ENCODE peak calls at places on chromosomes 11 and 22, in five cellular contexts. D is NCI-H460, Z is SJSA1, A is astrocyte of the cerebellum, J is mucosa of descending colon. L is an unnamed sample.

GRCh38 chr11:26976389-26976788 is 17.5 kb upstream of the FIBIN start:
- DNase-seq in D (no peak), Z (peak; percentile 71), A (peak; percentile 63), J (no peak), L (no peak)

GRCh38 chr22:31377609-31378008 is 21.8 kb upstream of the DRG1 start:
- DNase-seq in D (no peak), Z (no peak), A (no peak), J (no peak), L (no peak)

GRCh38 chr22:19086417-19086816 is 35.8 kb downstream of the DGCR2 start:
- DNase-seq in D (no peak), Z (no peak), A (no peak), J (no peak), L (no peak)

GRCh38 chr11:18780896-18781295 is 10.7 kb downstream of the PTPN5 start:
- DNase-seq in D (no peak), Z (no peak), A (no peak), J (no peak), L (no peak)

GRCh38 chr11:2366271-2366670 is 10.8 kb upstream of the CD81 start:
- DNase-seq in D (no peak), Z (no peak), A (no peak), J (no peak), L (peak; percentile 62)

GRCh38 chr22:32322986-32323385 is 34.7 kb upstream of the RFPL3 start:
- DNase-seq in D (no peak), Z (peak; percentile 18), A (no peak), J (no peak), L (no peak)

GRCh38 chr11:502288-503178 is 4.5 kb downstream of the RNH1 start:
- DNase-seq in D (no peak), Z (no peak), A (no peak), J (peak; percentile 36), L (no peak)

GRCh38 chr11:120172921-120173705 is 35.2 kb upstream of the TRIM29 start:
- DNase-seq in D (no peak), Z (no peak), A (no peak), J (no peak), L (no peak)

GRCh38 chr22:32396746-32397145 is 15.3 kb downstream of the RTCB start:
- DNase-seq in D (no peak), Z (no peak), A (no peak), J (no peak), L (no peak)

GRCh38 chr11:26276798-26277424 is 55.0 kb upstream of the ANO3 start:
- DNase-seq in D (peak; percentile 47), Z (peak; percentile 41), A (peak; percentile 45), J (peak; percentile 22), L (no peak)

GRCh38 chr11:42273977-42274376 is 814.5 kb upstream of the LRRC4C start:
- DNase-seq in D (no peak), Z (no peak), A (no peak), J (no peak), L (no peak)

GRCh38 chr11:793556-793955 is 3.7 kb upstream of the CEND1 start:
- DNase-seq in D (no peak), Z (no peak), A (no peak), J (no peak), L (no peak)

GRCh38 chr11:26331911-26332571 is at the start of gene ANO3:
- DNase-seq in D (peak; percentile 64), Z (peak; percentile 67), A (peak; percentile 84), J (peak; percentile 33), L (peak; percentile 62)

GRCh38 chr11:119800171-119800570 is 71.2 kb upstream of the NECTIN1 start:
- DNase-seq in D (no peak), Z (no peak), A (no peak), J (no peak), L (no peak)

L was measured in left ventricle myocardium superior.